ENCODE peak calls at places on chromosomes 16 and 17, in ten cellular contexts. K is activated gamma-delta T cell treated with Interleukin-2 at 50 U/mL for 16 hours; Z is T-helper 1 cell; H is stimulated activated CD4-positive, alpha-beta T cell treated with anti-CD3 and anti-CD28 coated beads, Interleukin-4, amount 100 ng/mL, for 48 hours; L is MV-4-11; W is NT2/D1; B is sigmoid colon; C is NCI-H1930; D is activated naive CD8-positive, alpha-beta T cell treated with anti-CD3 and anti-CD28 coated beads, Interleukin-2, amount 10 ng/mL, durations not matched to agents 7 days and 5 days; X is astrocyte of the cerebellum. U is an unnamed sample.

GRCh38 chr17:79482719-79483118 is 128.1 kb downstream of the RBFOX3 start:
- DNase-seq in K (no peak), W (no peak), L (no peak), X (no peak), H (no peak), Z (no peak), B (no peak), C (no peak), D (no peak), U (no peak)

GRCh38 chr16:27314161-27314723 is 468 bp downstream of the IL4R start:
- DNase-seq in W (no peak), L (no peak), D (no peak), H (peak), Z (peak), K (peak), B (peak), C (no peak), X (peak), U (no peak)

GRCh38 chr16:4404247-4404966 is 12.0 kb downstream of the CORO7 start:
- DNase-seq in L (peak), K (no peak), C (no peak), H (peak), Z (no peak), D (peak), W (peak), X (no peak), B (no peak), U (no peak)

GRCh38 chr17:82503728-82504308 is 15.7 kb upstream of the FOXK2 start:
- DNase-seq in L (no peak), X (no peak), D (no peak), Z (no peak), W (no peak), K (no peak), B (no peak), C (no peak), H (no peak), U (no peak)

GRCh38 chr16:84505249-84506156 is 1.0 kb upstream of the MEAK7 start:
- DNase-seq in D (no peak), L (no peak), B (no peak), Z (no peak), W (no peak), X (no peak), C (no peak), H (no peak), K (no peak), U (no peak)

GRCh38 chr17:57906910-57907309 is 48.3 kb downstream of the CUEDC1 start:
- DNase-seq in W (no peak), X (no peak), Z (no peak), L (peak), H (no peak), D (no peak), C (no peak), K (no peak), B (no peak), U (no peak)

GRCh38 chr17:37177234-37177633 is 198.6 kb upstream of the C17orf78 start:
- DNase-seq in Z (no peak), B (no peak), W (no peak), K (no peak), C (peak), H (no peak), X (no peak), L (no peak), D (no peak), U (no peak)

GRCh38 chr16:61900482-61900881 is 135.8 kb downstream of the CDH8 start:
- DNase-seq in Z (no peak), K (no peak), L (peak), D (no peak), W (no peak), X (no peak), B (no peak), C (no peak), H (no peak), U (no peak)

GRCh38 chr16:70470927-70471341 is 16.5 kb downstream of the FCSK start:
- DNase-seq in D (no peak), W (no peak), Z (no peak), B (no peak), L (no peak), K (no peak), H (no peak), C (no peak), X (no peak), U (no peak)

GRCh38 chr17:80564545-80564944 is 19.9 kb downstream of the RPTOR start:
- DNase-seq in X (no peak), B (no peak), K (no peak), H (no peak), C (no peak), Z (no peak), W (no peak), L (no peak), D (no peak), U (no peak)

GRCh38 chr17:7750321-7750821 is 32.8 kb downstream of the DNAH2 start:
- DNase-seq in W (no peak), D (no peak), C (no peak), Z (no peak), L (peak), K (no peak), X (peak), B (no peak), H (no peak), U (no peak)

GRCh38 chr16:24189941-24190340 is 66.2 kb upstream of the CACNG3 start:
- DNase-seq in D (no peak), W (no peak), C (no peak), L (no peak), Z (no peak), H (no peak), K (no peak), X (no peak), B (no peak), U (no peak)

GRCh38 chr17:43975898-43976297 is 22.2 kb upstream of the PYY start:
- DNase-seq in K (no peak), C (no peak), Z (no peak), L (no peak), B (no peak), X (no peak), W (no peak), H (no peak), D (no peak), U (no peak)

GRCh38 chr16:68354816-68355215 is 44.0 kb downstream of the PRMT7 start:
- DNase-seq in W (no peak), D (no peak), L (no peak), Z (no peak), K (no peak), X (no peak), H (no peak), C (no peak), B (no peak), U (no peak)

GRCh38 chr17:146983-147761 is 9.8 kb downstream of the SCGB1C2 start:
- DNase-seq in X (no peak), B (peak), Z (no peak), D (peak), C (no peak), L (no peak), W (no peak), K (no peak), H (no peak), U (no peak)

GRCh38 chr16:58418601-58419000 is 26.3 kb downstream of the GINS3 start:
- DNase-seq in L (peak), X (no peak), K (no peak), Z (no peak), B (no peak), W (no peak), D (no peak), C (no peak), H (no peak), U (no peak)

GRCh38 chr17:30519707-30520106 is 42.5 kb downstream of the GOSR1 start:
- DNase-seq in D (no peak), X (peak), W (no peak), L (no peak), Z (no peak), K (no peak), C (no peak), B (no peak), H (no peak), U (no peak)

GRCh38 chr17:74432484-74433391 is 850 bp downstream of the GPRC5C start:
- DNase-seq in W (no peak), B (no peak), Z (no peak), C (no peak), X (no peak), H (no peak), K (no peak), L (no peak), D (no peak), U (no peak)

GRCh38 chr17:55609737-55610201 is 98.5 kb upstream of the SMIM36 start:
- DNase-seq in L (peak), W (no peak), H (no peak), Z (no peak), D (no peak), B (peak), C (no peak), K (no peak), X (no peak), U (no peak)

GRCh38 chr17:76789235-76789788 is 51.4 kb downstream of the MFSD11 start:
- DNase-seq in D (no peak), C (no peak), L (no peak), B (no peak), H (no peak), K (no peak), W (no peak), Z (no peak), X (no peak), U (no peak)

U was measured in D721Med.